ENCODE peak calls at places on chromosome 6, in seven cellular contexts. One of them, this sample, is unnamed.

GRCh38 chr6:90135672-90136071 is 161.0 kb downstream of the BACH2 start:
- DNase-seq in stomach: no peak
- DNase-seq in lower leg skin: no peak
- DNase-seq in tibial nerve: no peak
- DNase-seq in A549: no peak
- DNase-seq in transverse colon: no peak
- DNase-seq in breast epithelium: no peak
- DNase-seq in this sample: no peak

GRCh38 chr6:56889492-56889891 is 65.4 kb upstream of the BEND6 start:
- DNase-seq in stomach: no peak
- DNase-seq in lower leg skin: no peak
- DNase-seq in tibial nerve: no peak
- DNase-seq in A549: no peak
- DNase-seq in transverse colon: no peak
- DNase-seq in breast epithelium: no peak
- DNase-seq in this sample: no peak

GRCh38 chr6:36025260-36025931 is 955 bp upstream of the SLC26A8 start:
- DNase-seq in stomach: no peak
- DNase-seq in lower leg skin: no peak
- DNase-seq in tibial nerve: no peak
- DNase-seq in A549: no peak
- DNase-seq in transverse colon: no peak
- DNase-seq in breast epithelium: no peak
- DNase-seq in this sample: no peak

GRCh38 chr6:36660771-36661471 is 17.6 kb upstream of the CDKN1A start:
- DNase-seq in stomach: peak; percentile 73
- DNase-seq in lower leg skin: peak; percentile 89
- DNase-seq in tibial nerve: no peak
- DNase-seq in A549: no peak
- DNase-seq in transverse colon: peak; percentile 63
- DNase-seq in breast epithelium: peak; percentile 60
- DNase-seq in this sample: no peak

GRCh38 chr6:113171882-113172281 is 685.3 kb upstream of the MARCKS start:
- DNase-seq in stomach: no peak
- DNase-seq in lower leg skin: no peak
- DNase-seq in tibial nerve: no peak
- DNase-seq in A549: no peak
- DNase-seq in transverse colon: no peak
- DNase-seq in breast epithelium: no peak
- DNase-seq in this sample: no peak

GRCh38 chr6:16105874-16106273 is 23.0 kb upstream of the MYLIP start:
- DNase-seq in stomach: no peak
- DNase-seq in lower leg skin: no peak
- DNase-seq in tibial nerve: no peak
- DNase-seq in A549: no peak
- DNase-seq in transverse colon: no peak
- DNase-seq in breast epithelium: no peak
- DNase-seq in this sample: no peak

GRCh38 chr6:42714098-42714761 is 8.2 kb downstream of the PRPH2 start:
- DNase-seq in stomach: no peak
- DNase-seq in lower leg skin: no peak
- DNase-seq in tibial nerve: no peak
- DNase-seq in A549: no peak
- DNase-seq in transverse colon: no peak
- DNase-seq in breast epithelium: no peak
- DNase-seq in this sample: no peak

GRCh38 chr6:73579851-73580246 is 59.0 kb upstream of the EEF1A1 start:
- DNase-seq in stomach: peak; percentile 32
- DNase-seq in lower leg skin: no peak
- DNase-seq in tibial nerve: no peak
- DNase-seq in A549: peak; percentile 35
- DNase-seq in transverse colon: no peak
- DNase-seq in breast epithelium: no peak
- DNase-seq in this sample: no peak

GRCh38 chr6:130625825-130626500 is 201.2 kb upstream of the SMLR1 start:
- DNase-seq in stomach: no peak
- DNase-seq in lower leg skin: no peak
- DNase-seq in tibial nerve: no peak
- DNase-seq in A549: no peak
- DNase-seq in transverse colon: no peak
- DNase-seq in breast epithelium: no peak
- DNase-seq in this sample: no peak

GRCh38 chr6:153947817-153948447 is 91.1 kb upstream of the OPRM1 start:
- DNase-seq in stomach: no peak
- DNase-seq in lower leg skin: no peak
- DNase-seq in tibial nerve: no peak
- DNase-seq in A549: no peak
- DNase-seq in transverse colon: no peak
- DNase-seq in breast epithelium: no peak
- DNase-seq in this sample: no peak

GRCh38 chr6:170024940-170025339 is 265.9 kb downstream of the DLL1 start:
- DNase-seq in stomach: peak; percentile 47
- DNase-seq in lower leg skin: peak; percentile 85
- DNase-seq in tibial nerve: no peak
- DNase-seq in A549: no peak
- DNase-seq in transverse colon: peak; percentile 59
- DNase-seq in breast epithelium: peak; percentile 48
- DNase-seq in this sample: no peak

GRCh38 chr6:126574301-126574700 is 234.4 kb downstream of the CENPW start:
- DNase-seq in stomach: no peak
- DNase-seq in lower leg skin: no peak
- DNase-seq in tibial nerve: no peak
- DNase-seq in A549: no peak
- DNase-seq in transverse colon: no peak
- DNase-seq in breast epithelium: no peak
- DNase-seq in this sample: no peak

DNA sequence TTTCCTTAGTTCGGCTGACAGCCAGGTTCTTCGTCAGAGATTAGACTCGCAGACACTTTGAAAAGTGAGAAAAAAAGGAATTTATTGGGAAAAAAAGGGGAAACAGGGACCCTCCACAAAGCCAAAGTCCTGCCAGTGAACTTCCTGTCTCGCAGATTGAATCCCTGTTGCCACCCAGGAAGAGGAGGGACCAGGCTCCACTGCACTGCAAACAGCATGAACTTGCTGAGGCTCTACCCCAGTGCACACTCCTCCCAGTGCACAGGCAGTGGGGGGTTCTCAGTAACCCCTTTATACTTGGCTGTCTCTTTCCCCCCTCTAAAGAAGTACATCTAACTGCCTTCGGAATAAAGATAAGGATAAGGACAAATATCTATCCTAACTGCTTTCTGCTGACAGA is 959.0 kb downstream of the GRIK2 start:
- DNase-seq in stomach: no peak
- DNase-seq in lower leg skin: no peak
- DNase-seq in tibial nerve: no peak
- DNase-seq in A549: no peak
- DNase-seq in transverse colon: no peak
- DNase-seq in breast epithelium: no peak
- DNase-seq in this sample: no peak
- H3K4me3 ChIP-seq in stomach: no peak overlapping the region
- H3K4me3 ChIP-seq in lower leg skin: no peak overlapping the region
- H3K4me3 ChIP-seq in tibial nerve: no peak overlapping the region
- H3K4me3 ChIP-seq in A549: no peak overlapping the region
- H3K4me3 ChIP-seq in transverse colon: no peak overlapping the region
- H3K4me3 ChIP-seq in breast epithelium: no peak overlapping the region
- H3K4me3 ChIP-seq in this sample: no peak overlapping the region

DNA sequence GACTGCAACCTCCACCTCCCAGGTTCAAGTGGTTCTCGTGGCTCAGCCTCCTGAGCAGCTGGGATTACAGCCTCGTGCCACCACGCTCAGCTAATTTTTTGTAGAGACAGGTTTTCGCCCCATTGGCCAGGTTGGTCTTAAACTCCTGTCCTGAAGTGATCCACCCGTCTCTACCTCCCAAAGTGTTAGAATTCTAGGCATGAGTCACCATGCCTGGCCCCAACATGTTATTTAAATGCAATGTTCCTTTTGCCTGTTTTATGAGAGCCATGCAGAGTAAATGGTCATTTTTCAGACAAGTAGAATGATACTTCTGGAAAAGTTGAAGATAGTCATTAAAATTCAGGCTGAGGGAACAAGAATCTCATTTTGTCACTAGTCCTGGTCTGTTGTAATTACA is 43.8 kb upstream of the RPS6KA2 start:
- DNase-seq in stomach: no peak
- DNase-seq in lower leg skin: no peak
- DNase-seq in tibial nerve: no peak
- DNase-seq in A549: no peak
- DNase-seq in transverse colon: no peak
- DNase-seq in breast epithelium: no peak
- DNase-seq in this sample: no peak
- TF ChIP-seq POLR2A in stomach: no peak
- TF ChIP-seq POLR2A in lower leg skin: no peak
- TF ChIP-seq POLR2A in tibial nerve: no peak
- TF ChIP-seq POLR2A in A549: no peak
- TF ChIP-seq POLR2A in transverse colon: no peak
- TF ChIP-seq POLR2A in breast epithelium: no peak
- TF ChIP-seq POLR2A in this sample: no peak

GRCh38 chr6:25303234-25303633 is 24.1 kb downstream of the CARMIL1 start:
- DNase-seq in stomach: no peak
- DNase-seq in lower leg skin: no peak
- DNase-seq in tibial nerve: no peak
- DNase-seq in A549: no peak
- DNase-seq in transverse colon: no peak
- DNase-seq in breast epithelium: no peak
- DNase-seq in this sample: no peak

GRCh38 chr6:25301358-25301757 is 22.2 kb downstream of the CARMIL1 start:
- DNase-seq in stomach: no peak
- DNase-seq in lower leg skin: no peak
- DNase-seq in tibial nerve: no peak
- DNase-seq in A549: no peak
- DNase-seq in transverse colon: no peak
- DNase-seq in breast epithelium: no peak
- DNase-seq in this sample: no peak

GRCh38 chr6:25302156-25302555 is 23.0 kb downstream of the CARMIL1 start:
- DNase-seq in stomach: no peak
- DNase-seq in lower leg skin: no peak
- DNase-seq in tibial nerve: no peak
- DNase-seq in A549: no peak
- DNase-seq in transverse colon: no peak
- DNase-seq in breast epithelium: no peak
- DNase-seq in this sample: no peak

GRCh38 chr6:25306379-25306778 is 27.2 kb downstream of the CARMIL1 start:
- DNase-seq in stomach: no peak
- DNase-seq in lower leg skin: no peak
- DNase-seq in tibial nerve: no peak
- DNase-seq in A549: no peak
- DNase-seq in transverse colon: no peak
- DNase-seq in breast epithelium: no peak
- DNase-seq in this sample: no peak

DNA sequence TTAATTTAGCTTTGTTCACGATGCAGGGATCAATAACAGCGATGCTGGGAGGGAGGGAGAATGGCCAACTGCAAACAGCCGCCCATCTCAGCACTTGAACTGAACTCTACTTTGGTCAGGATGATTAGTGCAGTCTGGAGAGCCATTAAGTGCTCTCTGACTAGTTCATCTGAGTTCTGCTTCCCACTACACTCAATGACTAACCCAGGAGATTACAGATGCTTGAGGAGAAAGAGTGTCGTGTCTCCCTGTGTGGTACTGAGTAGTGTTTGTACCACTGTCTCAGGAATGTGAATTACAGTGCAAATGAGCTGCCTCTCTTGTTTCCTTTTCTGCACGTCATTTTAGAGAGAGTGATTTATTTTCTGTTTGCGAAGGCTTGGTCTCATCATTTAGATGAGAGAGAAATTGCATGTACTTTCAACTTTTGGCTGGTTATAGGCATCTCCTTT is 23.5 kb downstream of the CARMIL1 start:
- DNase-seq in stomach: no peak
- DNase-seq in lower leg skin: no peak
- DNase-seq in tibial nerve: no peak
- DNase-seq in A549: peak; percentile 8
- DNase-seq in transverse colon: no peak
- DNase-seq in breast epithelium: no peak
- DNase-seq in this sample: no peak
- H3K4me3 ChIP-seq in stomach: no peak overlapping the region
- H3K4me3 ChIP-seq in lower leg skin: no peak overlapping the region
- H3K4me3 ChIP-seq in tibial nerve: no peak overlapping the region
- H3K4me3 ChIP-seq in A549: no peak overlapping the region
- H3K4me3 ChIP-seq in transverse colon: no peak overlapping the region
- H3K4me3 ChIP-seq in breast epithelium: no peak overlapping the region
- H3K4me3 ChIP-seq in this sample: no peak overlapping the region

GRCh38 chr6:17281100-17281496 is at the start of gene RBM24:
- DNase-seq in stomach: peak; percentile 61
- DNase-seq in lower leg skin: peak; percentile 94
- DNase-seq in tibial nerve: peak; percentile 21
- DNase-seq in A549: no peak
- DNase-seq in transverse colon: peak; percentile 82
- DNase-seq in breast epithelium: peak; percentile 66
- DNase-seq in this sample: no peak

GRCh38 chr6:17280138-17280537 is 1.0 kb upstream of the RBM24 start:
- DNase-seq in stomach: no peak
- DNase-seq in lower leg skin: no peak
- DNase-seq in tibial nerve: no peak
- DNase-seq in A549: no peak
- DNase-seq in transverse colon: no peak
- DNase-seq in breast epithelium: no peak
- DNase-seq in this sample: no peak

GRCh38 chr6:17281497-17282481 is 628 bp downstream of the RBM24 start:
- DNase-seq in stomach: no peak
- DNase-seq in lower leg skin: no peak
- DNase-seq in tibial nerve: no peak
- DNase-seq in A549: no peak
- DNase-seq in transverse colon: peak; percentile 14
- DNase-seq in breast epithelium: no peak
- DNase-seq in this sample: no peak

GRCh38 chr6:17278289-17279061 is 2.7 kb upstream of the RBM24 start:
- DNase-seq in stomach: no peak
- DNase-seq in lower leg skin: no peak
- DNase-seq in tibial nerve: no peak
- DNase-seq in A549: no peak
- DNase-seq in transverse colon: no peak
- DNase-seq in breast epithelium: no peak
- DNase-seq in this sample: no peak

DNA sequence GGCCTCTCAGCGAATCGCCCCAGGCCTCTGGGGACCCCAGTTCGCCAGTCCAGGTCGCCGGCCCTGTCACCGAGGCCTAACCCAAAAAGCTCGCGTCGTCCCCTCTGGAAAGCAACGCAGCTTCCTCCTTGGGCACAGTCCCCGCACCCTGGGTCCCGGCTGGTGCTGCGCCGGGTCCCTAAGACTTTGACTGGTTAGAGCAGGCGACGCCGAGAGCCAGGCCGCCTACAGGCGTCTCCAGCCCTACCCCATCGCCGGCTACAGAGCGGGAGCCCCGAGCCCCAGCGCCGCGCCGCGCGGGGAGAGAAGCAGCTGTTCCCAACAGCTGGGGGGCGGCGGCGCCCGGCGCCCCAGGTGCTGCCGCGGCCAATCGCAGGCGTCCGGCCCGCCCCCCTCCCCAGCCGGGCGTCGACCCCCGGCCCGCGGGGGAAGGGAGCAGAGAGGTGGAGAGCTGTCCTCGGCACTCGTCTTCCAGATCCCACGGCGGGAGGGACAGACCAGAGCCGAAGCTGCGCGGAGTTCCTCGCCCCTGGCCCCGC is 540 bp upstream of the RBM24 start:
- DNase-seq in stomach: peak; percentile 30
- DNase-seq in lower leg skin: no peak
- DNase-seq in tibial nerve: no peak
- DNase-seq in A549: no peak
- DNase-seq in transverse colon: peak; percentile 38
- DNase-seq in breast epithelium: no peak
- DNase-seq in this sample: no peak
- TF ChIP-seq POLR2A in stomach: no peak
- TF ChIP-seq POLR2A in lower leg skin: no peak
- TF ChIP-seq POLR2A in tibial nerve: no peak
- TF ChIP-seq POLR2A in A549: peak; percentile 39
- TF ChIP-seq POLR2A in transverse colon: no peak
- TF ChIP-seq POLR2A in breast epithelium: no peak
- TF ChIP-seq POLR2A in this sample: no peak

This sample was measured in vagina.